ENCODE peak calls at places on chromosomes 6 and 20, in seven cellular contexts. G is fibroblast of lung, U is OCI-LY7, N is A549, H is IMR-90, B is HCT116, K is H9. E is an unnamed sample. For H3K4me1, the result is how much of the 10 kb centered on the place peaks cover.

GRCh38 chr6:30743099-30744053 is 889 bp upstream of the FLOT1 start:
- DNase-seq in G (no peak), B (no peak), H (peak), K (no peak), U (no peak), N (no peak), E (peak)

GRCh38 chr6:111921108-111921507 is 47.9 kb upstream of the FYN start:
- DNase-seq in K (peak), G (no peak), N (no peak), H (no peak), B (no peak), U (no peak), E (no peak)

GRCh38 chr6:170201361-170201760 is 89.5 kb downstream of the DLL1 start:
- DNase-seq in G (no peak), U (no peak), H (no peak), N (no peak), K (peak), B (no peak), E (no peak)

GRCh38 chr6:21731411-21732031 is 138.0 kb downstream of the SOX4 start:
- DNase-seq in K (no peak), N (peak), G (peak), U (no peak), B (no peak), H (peak), E (no peak)

GRCh38 chr20:7171911-7172310 is 404.4 kb downstream of the BMP2 start:
- DNase-seq in K (no peak), B (no peak), H (no peak), U (no peak), N (no peak), G (peak), E (no peak)

GRCh38 chr20:38722708-38723068 is 1.6 kb upstream of the SLC32A1 start:
- DNase-seq in H (no peak), U (no peak), G (no peak), B (no peak), N (no peak), K (peak), E (no peak)

GRCh38 chr6:44216677-44217331 is at the start of gene MYMX:
- DNase-seq in K (peak), N (no peak), G (no peak), U (no peak), B (no peak), H (no peak), E (peak)

GRCh38 chr20:4471221-4471620 is 250.5 kb upstream of the PRND start:
- DNase-seq in B (no peak), K (no peak), N (no peak), G (peak), H (peak), U (no peak), E (no peak)

GRCh38 chr20:1357921-1358671 is 29.2 kb upstream of the SDCBP2 start:
- DNase-seq in H (peak), N (no peak), U (no peak), K (no peak), G (peak), B (no peak), E (peak)

GRCh38 chr6:97059473-97059872 is 134.9 kb downstream of the KLHL32 start:
- DNase-seq in K (no peak), U (peak), G (peak), N (peak), B (peak), H (peak), E (peak)

GRCh38 chr6:87925373-87926060 is 122.1 kb upstream of the SPACA1 start:
- DNase-seq in H (no peak), U (peak), B (no peak), G (no peak), N (no peak), K (no peak), E (no peak)

GRCh38 chr6:11232177-11232967 is at the start of gene NEDD9:
- DNase-seq in U (peak), H (peak), G (peak), N (peak), B (peak), K (peak), E (peak)
- TF ChIP-seq CTCF in U (peak), H (no peak), G (no peak), N (no peak), B (no peak), K (no peak), E (no peak)

DNA sequence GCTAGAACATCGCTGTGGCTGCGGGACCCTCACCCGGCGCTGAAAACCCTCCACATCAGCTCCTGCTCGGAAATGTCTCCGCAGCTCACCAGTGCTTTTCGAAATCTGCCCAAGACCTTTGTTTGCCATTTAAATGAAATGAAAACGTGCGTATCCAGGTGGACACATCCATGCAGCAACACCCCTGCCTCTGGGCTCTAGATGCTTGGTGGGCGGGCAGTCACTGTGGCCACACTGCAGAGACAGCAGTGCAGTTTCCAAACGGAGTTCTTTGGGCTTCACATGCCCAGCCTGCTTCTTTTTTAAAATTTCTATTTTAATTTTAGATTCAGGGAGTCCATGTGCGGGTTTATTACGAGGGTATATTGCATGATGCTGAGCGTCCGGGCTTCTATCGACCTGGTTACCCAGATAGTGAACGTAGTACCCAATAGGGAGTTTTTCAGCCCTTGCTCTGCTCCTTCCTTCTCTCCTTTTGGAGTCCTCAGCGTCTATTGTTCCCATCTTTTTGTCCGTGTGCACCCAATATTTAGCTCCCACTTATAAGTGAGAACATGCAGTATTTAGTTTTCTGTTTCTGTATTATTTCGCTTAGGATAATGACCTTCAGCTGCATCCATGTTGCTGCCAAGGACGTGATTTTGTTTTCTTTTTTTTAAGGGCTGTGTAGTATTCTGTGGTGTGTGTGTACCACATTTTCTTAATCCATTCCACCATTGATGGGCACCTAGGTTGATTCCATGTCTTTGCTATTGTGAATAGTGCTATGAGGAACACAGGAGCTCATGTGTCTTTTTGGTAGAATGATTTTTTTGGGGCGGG is 4.8 kb upstream of the TUBB2B start:
- DNase-seq in N (no peak), G (no peak), K (no peak), B (no peak), H (no peak), U (no peak), E (no peak)
- H3K4me2 ChIP-seq in N (peak), G (peak), K (peak), B (no peak), H (peak), U (no peak), E (peak)

DNA sequence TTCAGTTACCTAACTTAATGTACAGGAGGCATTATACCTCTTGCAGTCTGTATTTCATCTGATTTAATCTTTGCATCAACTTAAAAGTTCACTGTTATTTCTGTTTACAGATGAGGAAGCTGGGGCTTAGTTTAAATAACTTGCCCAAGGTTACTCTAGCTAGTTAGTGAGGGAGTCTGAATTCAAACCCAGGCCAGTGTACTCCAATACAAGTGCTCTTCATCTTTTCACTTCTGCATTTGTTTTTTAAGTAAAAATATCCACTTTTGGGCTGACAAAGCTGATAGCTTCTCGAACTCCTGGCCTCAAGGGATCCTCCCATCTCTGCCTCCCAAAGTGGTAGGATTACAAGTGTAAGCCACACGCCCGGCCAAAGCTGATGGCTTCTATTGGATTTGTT is 23.6 kb downstream of the RREB1 start:
- DNase-seq in B (no peak), H (no peak), U (no peak), K (no peak), N (no peak), G (no peak), E (no peak)
- H3K4me1 ChIP-seq in B (under half), H (under half), U (under half), K (under half), N (under half), G (under half), E (under half)

DNA sequence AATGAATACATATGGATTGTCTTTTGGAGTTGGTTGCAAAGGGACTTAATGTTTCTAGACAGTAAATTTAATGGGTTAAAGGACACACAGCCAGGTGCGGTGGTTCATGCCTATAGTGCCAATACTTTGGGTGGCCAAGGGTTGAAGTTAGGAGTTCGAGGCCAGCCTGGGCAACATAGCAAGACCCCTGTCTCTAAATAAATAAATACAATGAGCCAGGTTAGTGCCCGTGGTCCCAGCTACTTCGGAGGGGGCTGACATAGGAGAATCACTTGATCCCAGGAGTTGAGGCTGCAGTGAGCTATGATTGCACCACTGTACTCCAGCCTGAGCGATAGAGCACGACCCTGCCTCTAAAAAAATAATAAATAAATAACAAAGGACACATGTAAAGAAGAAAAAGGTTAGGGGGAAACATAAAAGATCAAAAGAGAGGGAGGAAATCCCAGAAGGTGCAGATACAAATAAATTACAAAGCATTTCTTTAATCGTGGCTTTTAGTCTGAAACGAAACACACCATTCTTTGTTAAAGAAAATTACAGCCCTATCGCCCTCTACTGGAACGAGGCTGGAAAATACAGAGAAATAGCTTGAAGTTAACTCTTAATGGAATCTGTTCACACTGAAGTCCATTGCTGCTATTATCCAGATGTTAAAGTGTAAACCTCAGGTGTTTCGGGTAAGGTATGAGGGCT is 42.6 kb upstream of the SCML4 start:
- DNase-seq in G (peak), K (no peak), U (peak), N (no peak), B (peak), H (peak), E (peak)
- TF ChIP-seq CTCF in G (peak), K (peak), U (peak), N (peak), B (peak), H (peak), E (peak)

GRCh38 chr20:54108817-54109216 is 38.4 kb upstream of the BCAS1 start:
- DNase-seq in N (no peak), B (no peak), H (no peak), K (no peak), U (no peak), G (no peak), E (no peak)
- H3K4me2 ChIP-seq in N (no peak), B (no peak), H (no peak), K (no peak), U (no peak), G (no peak), E (no peak)

E was measured in osteoblast.